ENCODE peak calls at places on chromosome 3, in six cellular contexts. K is stomach, Q is transverse colon, S is tibial nerve, E is right lobe of liver, D is NB4. A is an unnamed sample.
A peak's percentile ranks its signal among the peaks of the same experiment; 100 is the strongest.

GRCh38 chr3:123706871-123707270 is 122.0 kb upstream of the HACD2 start:
- DNase-seq in D (no peak), Q (no peak), E (no peak), K (no peak), S (no peak), A (no peak)

GRCh38 chr3:113606539-113607218 is 74.3 kb downstream of the SIDT1 start:
- DNase-seq in D (peak; percentile 39), K (no peak), S (no peak), Q (peak; percentile 26), E (no peak), A (no peak)

GRCh38 chr3:133896002-133896761 is 500 bp upstream of the RAB6B start:
- DNase-seq in D (peak; percentile 26), K (no peak), Q (no peak), S (no peak), E (no peak), A (no peak)

GRCh38 chr3:137259709-137260108 is 301.9 kb downstream of the IL20RB start:
- DNase-seq in D (no peak), Q (no peak), K (no peak), S (no peak), E (no peak), A (no peak)

GRCh38 chr3:190996376-190996775 is 133.9 kb upstream of the GMNC start:
- DNase-seq in D (no peak), E (no peak), K (no peak), S (no peak), Q (no peak), A (no peak)

GRCh38 chr3:176697284-176697889 is 499.9 kb downstream of the TBL1XR1 start:
- DNase-seq in K (no peak), Q (no peak), S (no peak), E (no peak), D (no peak), A (no peak)

GRCh38 chr3:56157693-56158092 is 310.6 kb downstream of the ERC2 start:
- DNase-seq in K (no peak), E (no peak), S (peak; percentile 23), D (peak; percentile 90), Q (no peak), A (no peak)

GRCh38 chr3:195698325-195699147 is 22.2 kb upstream of the MUC20 start:
- DNase-seq in S (no peak), D (no peak), Q (no peak), E (no peak), K (no peak), A (no peak)

DNA sequence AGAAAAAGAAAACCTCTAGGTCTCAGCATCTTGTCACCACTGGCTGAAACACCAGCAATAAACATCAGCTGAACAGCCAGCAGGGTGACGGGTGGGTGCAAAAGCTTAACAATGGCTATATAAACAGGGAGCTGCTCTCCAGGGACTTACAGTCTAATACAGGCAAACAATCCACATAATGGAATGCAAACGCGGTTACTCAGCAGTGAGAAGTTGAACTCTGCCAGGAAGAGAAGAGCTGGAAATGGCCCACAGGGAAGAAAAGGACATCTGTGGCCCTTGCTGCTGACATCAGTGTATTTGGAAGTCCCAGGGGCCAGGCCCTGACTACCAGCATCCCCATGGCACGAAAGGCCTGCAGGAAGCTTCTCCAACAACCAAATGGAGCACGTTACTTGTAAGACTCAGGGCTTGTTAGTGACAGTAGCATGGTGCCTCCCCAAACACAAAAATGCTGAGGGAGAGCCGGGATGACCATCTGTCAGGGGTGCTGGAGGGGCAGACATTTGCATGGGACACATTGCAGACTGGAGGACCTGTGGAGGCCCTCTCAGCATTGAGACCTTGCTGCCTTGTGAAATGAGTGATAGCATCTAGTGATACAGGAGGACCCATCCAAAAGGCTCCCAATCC is 3.0 kb downstream of the HEG1 start:
- DNase-seq in D (no peak), S (no peak), E (no peak), K (no peak), Q (no peak), A (no peak)
- H3K4me3 ChIP-seq in D (no peak overlapping the region), S (peak overlapping the region; percentile 34), E (no peak overlapping the region), K (peak overlapping the region; percentile 82), Q (peak overlapping the region; percentile 7), A (no peak overlapping the region)

GRCh38 chr3:107938128-107938527 is 152.7 kb downstream of the CD47 start:
- DNase-seq in Q (no peak), E (no peak), D (peak; percentile 39), S (peak; percentile 35), K (no peak), A (no peak)
- TF ChIP-seq CTCF in Q (peak; percentile 54), E (peak; percentile 37), D (peak; percentile 29), S (peak; percentile 26), K (peak; percentile 59), A (no peak)

GRCh38 chr3:17342126-17342525 is 400.3 kb downstream of the TBC1D5 start:
- DNase-seq in S (no peak), K (no peak), Q (no peak), E (no peak), D (peak; percentile 9), A (no peak)
- TF ChIP-seq POLR2A in S (no peak), K (no peak), Q (no peak), E (no peak), D (no peak), A (no peak)

DNA sequence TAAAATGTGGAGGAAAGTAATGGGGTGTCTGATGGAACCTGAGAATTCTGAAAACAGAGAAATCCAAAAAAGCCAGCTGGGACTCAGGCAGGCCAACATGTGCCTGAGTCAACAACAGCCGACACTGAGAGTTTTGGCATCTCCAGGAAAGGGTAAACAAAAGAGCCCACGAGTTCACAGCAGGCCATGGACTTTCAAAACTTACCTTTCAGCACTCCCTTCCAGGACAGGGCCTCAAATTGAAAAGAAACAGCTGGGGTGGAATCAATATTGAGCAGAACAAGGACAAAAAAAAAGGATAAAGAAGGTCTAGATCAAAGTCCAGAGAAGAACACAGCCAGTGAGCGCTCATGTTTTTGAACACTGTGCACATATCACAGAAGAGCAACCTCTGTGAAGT is 735.4 kb upstream of the GRM7 start:
- DNase-seq in Q (no peak), E (peak; percentile 79), S (no peak), D (no peak), K (no peak), A (no peak)
- H3K4me3 ChIP-seq in Q (no peak overlapping the region), E (no peak overlapping the region), S (no peak overlapping the region), D (no peak overlapping the region), K (no peak overlapping the region), A (no peak overlapping the region)

GRCh38 chr3:81666502-81667121 is 94.8 kb downstream of the GBE1 start:
- DNase-seq in E (no peak), K (no peak), S (no peak), Q (no peak), D (peak; percentile 27), A (no peak)
- TF ChIP-seq CTCF in E (peak; percentile 70), K (peak; percentile 34), S (peak; percentile 76), Q (peak; percentile 50), D (peak; percentile 18), A (peak; percentile 18)

DNA sequence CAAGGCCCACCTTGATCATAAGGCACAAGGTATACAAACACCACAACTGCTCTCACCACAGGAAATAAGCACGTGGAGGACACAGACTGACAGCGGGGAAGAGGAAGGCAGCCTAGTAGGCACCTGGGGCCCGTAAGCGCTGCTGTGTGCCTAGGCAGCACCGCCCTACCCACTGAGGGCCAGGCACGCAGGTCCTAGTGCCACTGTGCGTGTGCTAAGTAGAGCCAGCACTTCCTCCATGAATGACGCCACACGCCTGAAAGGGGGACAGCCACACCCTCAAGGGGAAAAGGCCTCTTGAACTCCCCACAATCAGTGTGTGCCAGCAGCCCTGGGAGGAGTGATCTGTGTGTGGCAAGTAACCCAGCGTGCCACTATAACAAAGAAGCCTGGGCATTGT is 73.0 kb downstream of the ATP1B3 start:
- DNase-seq in K (no peak), E (no peak), S (no peak), D (no peak), Q (no peak), A (no peak)
- TF ChIP-seq POLR2A in K (no peak), E (no peak), S (no peak), D (no peak), Q (no peak), A (no peak)